ENCODE peak calls at places on chromosomes 16 and 17, in seven cellular contexts. G is OCI-LY7, L is esophagus squamous epithelium, B is transverse colon, V is SK-N-SH, D is epithelial cell of esophagus, E is astrocyte. N is an unnamed sample.

GRCh38 chr17:43661699-43662431 is at the start of gene MEOX1:
- DNase-seq in D (peak), L (no peak), G (no peak), E (peak), B (no peak), V (no peak), N (peak)

GRCh38 chr16:27679899-27680298 is 130.0 kb downstream of the KATNIP start:
- DNase-seq in D (no peak), G (no peak), L (no peak), V (no peak), E (no peak), B (no peak), N (no peak)

GRCh38 chr16:56616608-56617211 is 8.3 kb downstream of the MT2A start:
- DNase-seq in V (no peak), G (no peak), E (no peak), D (no peak), L (no peak), B (no peak), N (no peak)

GRCh38 chr16:15542261-15542660 is 100.7 kb downstream of the MARF1 start:
- DNase-seq in G (no peak), D (no peak), E (no peak), B (no peak), L (no peak), V (no peak), N (no peak)

GRCh38 chr17:17877548-17878358 is 41.0 kb upstream of the SREBF1 start:
- DNase-seq in B (peak), L (peak), V (peak), E (peak), D (peak), G (no peak), N (peak)

GRCh38 chr17:4463818-4464501 is 30.2 kb downstream of the SPNS3 start:
- DNase-seq in L (no peak), G (no peak), V (no peak), B (no peak), E (no peak), D (no peak), N (no peak)

GRCh38 chr17:29617125-29617480 is 5.6 kb downstream of the CORO6 start:
- DNase-seq in B (peak), G (peak), D (peak), L (peak), E (peak), V (peak), N (peak)

GRCh38 chr16:85057948-85058347 is 30.4 kb downstream of the KIAA0513 start:
- DNase-seq in E (no peak), B (no peak), D (no peak), L (no peak), V (no peak), G (peak), N (no peak)

GRCh38 chr16:25270577-25270976 is 12.9 kb upstream of the ZKSCAN2 start:
- DNase-seq in G (no peak), B (no peak), E (no peak), V (no peak), D (no peak), L (no peak), N (peak)

GRCh38 chr16:89331371-89332109 is 114.0 kb downstream of the ZNF778 start:
- DNase-seq in B (no peak), E (no peak), G (no peak), V (no peak), L (no peak), D (no peak), N (peak)

GRCh38 chr16:71647391-71647790 is 21.4 kb downstream of the MARVELD3 start:
- DNase-seq in G (no peak), L (no peak), E (no peak), B (no peak), D (no peak), V (no peak), N (no peak)

GRCh38 chr17:82241926-82242697 is 13.3 kb downstream of the SLC16A3 start:
- DNase-seq in G (no peak), L (no peak), V (peak), E (no peak), B (peak), D (peak), N (no peak)

GRCh38 chr17:3282901-3283300 is 15.3 kb downstream of the OR3A1 start:
- DNase-seq in E (no peak), L (no peak), V (no peak), G (no peak), B (no peak), D (no peak), N (no peak)

GRCh38 chr16:83305092-83305491 is 502.7 kb upstream of the HSBP1 start:
- DNase-seq in D (peak), L (no peak), E (peak), V (no peak), G (no peak), B (no peak), N (peak)

GRCh38 chr17:57625957-57626356 is 119.1 kb downstream of the CCDC182 start:
- DNase-seq in L (no peak), G (no peak), B (no peak), D (no peak), V (no peak), E (no peak), N (no peak)

GRCh38 chr17:58513913-58514794 is at the start of gene MTMR4:
- DNase-seq in G (peak), D (peak), B (peak), L (no peak), E (peak), V (peak), N (peak)

GRCh38 chr16:23893976-23894375 is 58.2 kb downstream of the PRKCB start:
- DNase-seq in E (no peak), B (no peak), L (no peak), D (no peak), V (no peak), G (no peak), N (no peak)

GRCh38 chr16:19884611-19885455 is at the start of gene GPRC5B:
- DNase-seq in D (peak), B (peak), V (peak), L (no peak), E (peak), G (peak), N (no peak)

GRCh38 chr16:77840093-77840492 is 51.7 kb downstream of the VAT1L start:
- DNase-seq in E (no peak), L (no peak), G (no peak), B (peak), V (no peak), D (no peak), N (no peak)

GRCh38 chr17:752620-753219 is 656 bp upstream of the GEMIN4 start:
- DNase-seq in L (no peak), B (peak), E (peak), V (peak), G (no peak), D (peak), N (peak)

GRCh38 chr16:71540-72341 is 690 bp downstream of the RHBDF1 start:
- DNase-seq in D (peak), L (no peak), B (peak), G (no peak), E (peak), V (peak), N (peak)
- H3K4me3 ChIP-seq in D (peak), L (peak), B (peak), G (no peak), E (peak), V (peak), N (peak)

DNA sequence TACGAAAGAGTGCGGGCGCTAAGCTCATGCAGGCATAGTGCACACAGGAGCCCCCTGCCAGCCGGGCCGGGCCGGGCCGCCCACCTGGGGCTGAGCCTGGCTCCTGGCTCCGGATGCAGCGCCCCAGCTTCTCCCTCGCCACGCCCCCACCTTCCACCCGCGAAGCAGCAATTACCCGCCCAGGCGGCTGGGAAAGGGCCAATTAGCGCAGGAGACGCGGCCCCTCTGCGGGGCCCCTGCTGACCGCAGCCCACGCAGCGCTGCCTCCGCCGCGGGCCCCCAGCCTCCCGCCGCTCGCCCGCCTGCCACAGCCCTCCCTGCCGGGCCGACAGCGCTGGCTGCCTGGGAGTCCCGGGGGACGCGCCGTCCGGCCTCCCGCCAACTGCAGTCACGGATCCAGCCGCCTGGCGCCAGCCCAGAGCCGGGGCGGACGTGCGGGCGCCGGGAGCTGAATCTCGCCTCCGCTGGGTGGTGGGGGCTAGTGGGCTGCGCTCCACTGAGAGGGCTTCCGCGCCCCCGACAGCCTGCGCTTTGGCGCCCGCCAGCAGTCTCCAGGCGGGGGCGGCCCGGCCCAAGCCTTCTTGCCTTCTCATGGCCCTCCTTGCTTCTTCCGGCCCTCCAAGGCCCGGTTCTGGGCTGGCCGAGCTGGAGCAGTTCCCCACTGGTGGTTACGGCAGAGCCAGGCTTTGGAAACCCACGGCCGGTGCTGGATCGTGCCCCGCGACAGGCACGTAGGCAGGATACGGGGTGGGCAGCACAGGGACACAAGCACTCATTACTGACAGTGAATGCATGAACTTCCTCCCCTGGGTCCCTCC is 14.9 kb upstream of the CBFB start:
- DNase-seq in D (peak), B (peak), G (peak), E (peak), L (no peak), V (peak), N (peak)
- TF ChIP-seq CTCF in D (no peak), B (peak), G (peak), E (no peak), L (peak), V (no peak), N (no peak)

GRCh38 chr17:75509528-75510258 is 5.6 kb downstream of the CASKIN2 start:
- DNase-seq in B (no peak), G (no peak), D (no peak), E (no peak), L (no peak), V (no peak), N (no peak)

GRCh38 chr17:75506888-75507287 is 8.4 kb downstream of the CASKIN2 start:
- DNase-seq in D (no peak), B (no peak), L (no peak), V (no peak), E (no peak), G (no peak), N (no peak)

GRCh38 chr17:75507712-75508111 is 7.6 kb downstream of the CASKIN2 start:
- DNase-seq in G (no peak), B (no peak), E (no peak), L (no peak), V (no peak), D (no peak), N (no peak)

GRCh38 chr17:75508122-75508719 is 7.1 kb downstream of the CASKIN2 start:
- DNase-seq in D (no peak), E (no peak), L (no peak), G (no peak), V (no peak), B (no peak), N (no peak)

DNA sequence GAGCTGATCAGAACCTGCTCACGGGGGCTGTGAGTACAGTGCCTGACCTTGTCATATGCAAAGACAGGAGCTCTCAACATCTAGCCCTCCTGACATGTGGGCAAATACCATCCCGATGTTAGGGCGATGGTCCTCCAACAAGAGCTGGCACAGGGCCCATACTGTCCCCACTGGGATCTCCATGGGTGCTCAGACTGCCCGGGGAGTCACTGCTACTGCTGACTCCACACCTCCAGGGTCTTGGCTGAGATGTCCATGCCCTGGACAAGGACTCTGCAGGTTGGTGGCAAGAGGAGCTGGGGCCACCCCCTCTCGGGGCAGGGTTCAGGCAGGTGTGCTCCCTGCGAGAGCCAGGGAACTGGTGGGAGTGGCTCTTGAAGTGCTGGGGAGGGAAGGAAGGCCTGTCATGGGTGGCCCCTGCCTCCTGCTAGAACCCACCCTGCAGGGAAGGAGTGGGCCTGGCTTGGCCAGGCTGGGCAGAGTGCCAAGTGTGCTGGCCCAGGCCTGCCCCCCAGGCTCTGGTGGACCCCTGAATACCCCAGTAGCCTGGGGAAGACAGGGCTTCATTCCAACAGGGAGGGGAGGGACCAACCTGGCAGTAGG is 6.4 kb downstream of the CASKIN2 start:
- DNase-seq in G (no peak), B (no peak), E (no peak), V (no peak), D (no peak), L (no peak), N (no peak)
- H3K4me3 ChIP-seq in G (no peak), B (no peak), E (no peak), V (no peak), D (no peak), L (no peak), N (no peak)

DNA sequence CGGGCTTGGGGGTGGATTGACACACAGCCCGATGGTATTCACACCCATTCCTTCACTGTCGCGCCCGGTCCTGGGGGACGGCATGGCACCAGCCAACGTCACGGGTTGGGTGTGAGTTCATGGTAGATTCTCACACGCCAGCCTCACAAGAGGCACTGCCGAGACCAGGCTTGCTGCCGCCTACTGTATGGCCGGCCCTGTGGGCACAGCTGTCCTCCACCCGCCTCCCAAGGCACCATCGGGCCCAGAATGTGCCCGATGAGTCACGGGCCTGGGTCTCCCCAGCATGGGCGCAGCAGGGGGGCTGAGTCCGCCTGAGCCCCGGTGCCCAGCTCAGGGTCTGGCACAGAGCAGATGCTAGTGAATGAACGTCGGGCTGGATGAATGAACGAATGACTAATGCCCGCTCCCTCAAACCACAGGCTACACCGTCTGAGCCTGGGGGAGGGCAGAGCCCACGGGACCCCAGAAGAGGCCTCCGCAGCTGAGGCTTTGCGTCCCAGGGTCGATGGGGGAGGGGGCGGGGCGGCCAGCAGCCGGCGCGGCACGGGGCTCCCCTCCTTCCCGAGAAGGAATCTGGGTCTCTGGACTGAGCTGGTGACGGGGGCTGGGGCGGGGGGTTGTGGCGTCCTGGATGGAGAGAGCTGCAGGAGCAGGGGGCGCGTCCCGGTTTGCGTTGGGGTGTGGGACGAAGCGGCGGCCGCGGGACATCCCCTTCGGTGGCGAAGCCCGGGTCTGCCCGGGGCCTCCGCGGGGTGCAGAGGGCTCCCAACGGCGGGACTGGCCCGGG is 829 bp downstream of the PITPNM3 start:
- DNase-seq in L (no peak), D (peak), V (peak), E (peak), G (no peak), B (peak), N (peak)
- TF ChIP-seq CTCF in L (no peak), D (no peak), V (no peak), E (no peak), G (no peak), B (no peak), N (no peak)